ENCODE peak calls at places on chromosomes 7 and 10, in four cellular contexts. One of them, this sample, is unnamed.

GRCh38 chr10:117967149-117967548 is 79.6 kb downstream of the RAB11FIP2 start:
- DNase-seq in neural progenitor cell: no peak
- DNase-seq in GM23338: no peak
- DNase-seq in OCI-LY7: no peak
- DNase-seq in this sample: no peak

GRCh38 chr7:132257253-132257652 is 319.0 kb downstream of the PLXNA4 start:
- DNase-seq in neural progenitor cell: no peak
- DNase-seq in OCI-LY7: no peak
- DNase-seq in GM23338: no peak
- DNase-seq in this sample: no peak

GRCh38 chr7:150562919-150563318 is 4.3 kb upstream of the GIMAP4 start:
- DNase-seq in neural progenitor cell: no peak
- DNase-seq in OCI-LY7: no peak
- DNase-seq in GM23338: no peak
- DNase-seq in this sample: no peak

GRCh38 chr10:3887404-3887803 is 102.4 kb upstream of the KLF6 start:
- DNase-seq in OCI-LY7: no peak
- DNase-seq in GM23338: no peak
- DNase-seq in neural progenitor cell: no peak
- DNase-seq in this sample: no peak

GRCh38 chr7:47973739-47974138 is 5.7 kb downstream of the HUS1 start:
- DNase-seq in neural progenitor cell: no peak
- DNase-seq in OCI-LY7: no peak
- DNase-seq in GM23338: no peak
- DNase-seq in this sample: no peak

GRCh38 chr10:43739171-43739570 is 90.5 kb upstream of the ZNF32 start:
- DNase-seq in OCI-LY7: no peak
- DNase-seq in neural progenitor cell: no peak
- DNase-seq in GM23338: no peak
- DNase-seq in this sample: no peak

GRCh38 chr10:63825111-63825510 is 303.9 kb downstream of the REEP3 start:
- DNase-seq in OCI-LY7: no peak
- DNase-seq in neural progenitor cell: no peak
- DNase-seq in GM23338: no peak
- DNase-seq in this sample: no peak

GRCh38 chr10:60291354-60291930 is 98.2 kb downstream of the ANK3 start:
- DNase-seq in OCI-LY7: no peak
- DNase-seq in neural progenitor cell: no peak
- DNase-seq in GM23338: no peak
- DNase-seq in this sample: no peak

GRCh38 chr7:106170651-106171050 is 58.5 kb upstream of the SYPL1 start:
- DNase-seq in neural progenitor cell: no peak
- DNase-seq in OCI-LY7: no peak
- DNase-seq in GM23338: no peak
- DNase-seq in this sample: no peak

GRCh38 chr10:11573497-11573896 is 38.0 kb downstream of the USP6NL start:
- DNase-seq in neural progenitor cell: peak; percentile 41
- DNase-seq in OCI-LY7: peak; percentile 67
- DNase-seq in GM23338: no peak
- DNase-seq in this sample: peak; percentile 81

GRCh38 chr10:73413108-73413527 is 740 bp downstream of the ANXA7 start:
- DNase-seq in OCI-LY7: peak; percentile 65
- DNase-seq in neural progenitor cell: peak; percentile 59
- DNase-seq in GM23338: peak; percentile 40
- DNase-seq in this sample: peak; percentile 83

GRCh38 chr7:92489634-92490033 is 11.9 kb upstream of the ERVW-1 start:
- DNase-seq in GM23338: no peak
- DNase-seq in neural progenitor cell: no peak
- DNase-seq in OCI-LY7: no peak
- DNase-seq in this sample: no peak

GRCh38 chr10:71891437-71891836 is 40.4 kb upstream of the PSAP start:
- DNase-seq in OCI-LY7: no peak
- DNase-seq in GM23338: no peak
- DNase-seq in neural progenitor cell: no peak
- DNase-seq in this sample: no peak

GRCh38 chr10:71887767-71888166 is 36.7 kb upstream of the PSAP start:
- DNase-seq in neural progenitor cell: no peak
- DNase-seq in GM23338: no peak
- DNase-seq in OCI-LY7: no peak
- DNase-seq in this sample: peak; percentile 68

GRCh38 chr10:71888623-71889387 is 37.8 kb upstream of the PSAP start:
- DNase-seq in OCI-LY7: peak; percentile 97
- DNase-seq in GM23338: peak; percentile 82
- DNase-seq in neural progenitor cell: peak; percentile 71
- DNase-seq in this sample: peak; percentile 98

GRCh38 chr10:71889388-71889987 is 38.4 kb upstream of the PSAP start:
- DNase-seq in OCI-LY7: peak; percentile 33
- DNase-seq in GM23338: peak; percentile 25
- DNase-seq in neural progenitor cell: no peak
- DNase-seq in this sample: peak; percentile 52

DNA sequence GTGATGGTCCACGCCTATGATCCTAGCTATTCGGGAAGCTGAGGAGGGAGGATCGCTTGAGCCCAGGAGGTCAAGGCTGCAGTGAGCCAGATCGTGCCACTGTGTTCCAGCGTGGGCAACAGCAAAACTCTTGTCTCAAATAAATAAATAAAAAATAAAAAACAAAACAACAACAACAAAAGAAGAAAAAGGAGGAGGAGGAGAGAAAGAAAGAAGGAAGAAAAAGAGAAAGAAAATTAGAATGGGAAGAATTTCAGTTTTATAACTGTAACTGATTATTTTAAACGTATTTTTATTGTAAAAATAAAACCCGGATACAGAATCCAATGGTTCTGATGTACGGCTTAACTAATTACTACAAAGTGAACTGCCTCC is 37.2 kb upstream of the PSAP start:
- DNase-seq in OCI-LY7: no peak
- DNase-seq in neural progenitor cell: no peak
- DNase-seq in GM23338: no peak
- DNase-seq in this sample: no peak
- H3K4me1 ChIP-seq in OCI-LY7: peaks cover 43% of the 10 kb centered on the region
- H3K4me1 ChIP-seq in neural progenitor cell: peaks cover 5% of the 10 kb centered on the region
- H3K4me1 ChIP-seq in GM23338: peaks cover 2% of the 10 kb centered on the region
- H3K4me1 ChIP-seq in this sample: peaks cover 24% of the 10 kb centered on the region

GRCh38 chr10:75630746-75631145 is 199.3 kb downstream of the LRMDA start:
- DNase-seq in neural progenitor cell: no peak
- DNase-seq in GM23338: no peak
- DNase-seq in OCI-LY7: no peak
- DNase-seq in this sample: no peak
- H2AFZ ChIP-seq in neural progenitor cell: no peak overlapping the region
- H2AFZ ChIP-seq in GM23338: no peak overlapping the region
- H2AFZ ChIP-seq in OCI-LY7: no peak overlapping the region
- H2AFZ ChIP-seq in this sample: no peak overlapping the region

GRCh38 chr7:130227883-130228575 is 20.4 kb downstream of the SSMEM1 start:
- DNase-seq in neural progenitor cell: peak; percentile 9
- DNase-seq in OCI-LY7: no peak
- DNase-seq in GM23338: no peak
- DNase-seq in this sample: no peak
- H3K4me1 ChIP-seq in neural progenitor cell: peaks cover 20% of the 10 kb centered on the region
- H3K4me1 ChIP-seq in OCI-LY7: no peaks in the 10 kb centered on the region
- H3K4me1 ChIP-seq in GM23338: peaks cover 11% of the 10 kb centered on the region
- H3K4me1 ChIP-seq in this sample: no peaks in the 10 kb centered on the region

GRCh38 chr10:114412907-114413386 is 8.6 kb upstream of the AFAP1L2 start:
- DNase-seq in GM23338: no peak
- DNase-seq in neural progenitor cell: no peak
- DNase-seq in OCI-LY7: no peak
- DNase-seq in this sample: no peak
- H2AFZ ChIP-seq in GM23338: no peak overlapping the region
- H2AFZ ChIP-seq in neural progenitor cell: no peak overlapping the region
- H2AFZ ChIP-seq in OCI-LY7: no peak overlapping the region
- H2AFZ ChIP-seq in this sample: no peak overlapping the region

GRCh38 chr10:132554991-132555647 is 17.5 kb downstream of the INPP5A start:
- DNase-seq in OCI-LY7: peak; percentile 82
- DNase-seq in GM23338: no peak
- DNase-seq in neural progenitor cell: no peak
- DNase-seq in this sample: peak; percentile 88
- H3K4me1 ChIP-seq in OCI-LY7: peaks cover 70% of the 10 kb centered on the region
- H3K4me1 ChIP-seq in GM23338: no peaks in the 10 kb centered on the region
- H3K4me1 ChIP-seq in neural progenitor cell: no peaks in the 10 kb centered on the region
- H3K4me1 ChIP-seq in this sample: peaks cover 68% of the 10 kb centered on the region

GRCh38 chr10:5623081-5623748 is 43.2 kb downstream of the ASB13 start:
- DNase-seq in neural progenitor cell: peak; percentile 93
- DNase-seq in OCI-LY7: peak; percentile 89
- DNase-seq in GM23338: peak; percentile 96
- DNase-seq in this sample: peak; percentile 94
- H2AFZ ChIP-seq in neural progenitor cell: peak overlapping the region; percentile 54
- H2AFZ ChIP-seq in OCI-LY7: peak overlapping the region; percentile 9
- H2AFZ ChIP-seq in GM23338: peak overlapping the region; percentile 99
- H2AFZ ChIP-seq in this sample: no peak overlapping the region

DNA sequence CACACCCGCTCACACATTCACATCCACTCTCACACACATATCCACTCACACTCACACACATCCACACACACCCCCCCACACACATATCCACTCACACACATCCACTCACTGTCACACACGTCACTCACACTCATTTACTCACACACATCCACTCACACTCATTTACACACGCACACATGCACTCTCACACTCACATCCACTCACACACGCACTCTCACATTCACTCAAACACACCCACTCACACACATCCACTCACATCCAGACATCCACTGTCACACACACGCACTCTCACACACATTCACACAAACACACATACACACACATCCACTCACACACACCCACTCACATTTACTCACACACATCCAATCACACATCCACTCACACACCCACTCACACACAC is 18.3 kb downstream of the PWWP2B start:
- DNase-seq in OCI-LY7: no peak
- DNase-seq in GM23338: no peak
- DNase-seq in neural progenitor cell: no peak
- DNase-seq in this sample: no peak
- H3K4me1 ChIP-seq in OCI-LY7: peaks cover 22% of the 10 kb centered on the region
- H3K4me1 ChIP-seq in GM23338: peaks cover 15% of the 10 kb centered on the region
- H3K4me1 ChIP-seq in neural progenitor cell: peaks cover 30% of the 10 kb centered on the region
- H3K4me1 ChIP-seq in this sample: peaks cover 23% of the 10 kb centered on the region

This sample was measured in Karpas-422.